ENCODE peak calls at places on chromosome 15, in five cellular contexts. I is GM12878, S is K562, U is HepG2, H is H1. L is an unnamed sample.

GRCh38 chr15:20355256-20355868 is 186.2 kb downstream of the GOLGA6L6 start:
- DNase-seq in I (no peak), S (no peak), U (no peak), H (no peak), L (no peak)

GRCh38 chr15:88487176-88487795 is 19.8 kb downstream of the MRPS11 start:
- DNase-seq in I (no peak), S (no peak), U (no peak), H (no peak), L (peak)

GRCh38 chr15:98548172-98548971 is 100.0 kb upstream of the IGF1R start:
- DNase-seq in I (no peak), S (no peak), U (no peak), H (peak), L (peak)

GRCh38 chr15:29826908-29827307 is 4.6 kb upstream of the TJP1 start:
- DNase-seq in I (no peak), S (no peak), U (no peak), H (no peak), L (no peak)

GRCh38 chr15:64949383-64950141 is 37.9 kb downstream of the ANKDD1A start:
- DNase-seq in I (no peak), S (no peak), U (no peak), H (peak), L (no peak)

GRCh38 chr15:52728899-52729298 is 49.7 kb upstream of the ATOSA start:
- DNase-seq in I (no peak), S (no peak), U (no peak), H (no peak), L (no peak)

GRCh38 chr15:97972366-97972765 is 11.9 kb downstream of the ARRDC4 start:
- DNase-seq in I (no peak), S (no peak), U (no peak), H (no peak), L (no peak)

GRCh38 chr15:101431301-101431700 is 58.2 kb downstream of the PCSK6 start:
- DNase-seq in I (no peak), S (no peak), U (no peak), H (peak), L (no peak)

GRCh38 chr15:69783211-69783610 is 314.5 kb downstream of the TLE3 start:
- DNase-seq in I (no peak), S (no peak), U (no peak), H (no peak), L (no peak)

GRCh38 chr15:63605816-63606215 is 8.6 kb downstream of the FBXL22 start:
- DNase-seq in I (no peak), S (no peak), U (no peak), H (no peak), L (no peak)

GRCh38 chr15:39009740-39010139 is 445.1 kb upstream of the RASGRP1 start:
- DNase-seq in I (no peak), S (no peak), U (no peak), H (no peak), L (no peak)

GRCh38 chr15:99442268-99442897 is 123.4 kb upstream of the MEF2A start:
- DNase-seq in I (no peak), S (no peak), U (no peak), H (no peak), L (no peak)

GRCh38 chr15:89802231-89802928 is 12.3 kb downstream of the ANPEP start:
- DNase-seq in I (no peak), S (peak), U (no peak), H (no peak), L (no peak)

GRCh38 chr15:25892126-25892525 is 29.0 kb upstream of the ATP10A start:
- DNase-seq in I (no peak), S (no peak), U (no peak), H (no peak), L (no peak)

GRCh38 chr15:82113116-82113715 is 67.4 kb upstream of the MEX3B start:
- DNase-seq in I (no peak), S (no peak), U (no peak), H (no peak), L (no peak)

GRCh38 chr15:73927003-73927475 is 777 bp downstream of the LOXL1 start:
- DNase-seq in I (no peak), S (peak), U (no peak), H (peak), L (peak)

GRCh38 chr15:73927476-73928240 is 1.4 kb downstream of the LOXL1 start:
- DNase-seq in I (no peak), S (peak), U (no peak), H (peak), L (peak)

GRCh38 chr15:73928241-73928579 is 1.9 kb downstream of the LOXL1 start:
- DNase-seq in I (no peak), S (no peak), U (no peak), H (no peak), L (no peak)

GRCh38 chr15:73924258-73924921 is 1.9 kb upstream of the LOXL1 start:
- DNase-seq in I (no peak), S (no peak), U (no peak), H (peak), L (no peak)

DNA sequence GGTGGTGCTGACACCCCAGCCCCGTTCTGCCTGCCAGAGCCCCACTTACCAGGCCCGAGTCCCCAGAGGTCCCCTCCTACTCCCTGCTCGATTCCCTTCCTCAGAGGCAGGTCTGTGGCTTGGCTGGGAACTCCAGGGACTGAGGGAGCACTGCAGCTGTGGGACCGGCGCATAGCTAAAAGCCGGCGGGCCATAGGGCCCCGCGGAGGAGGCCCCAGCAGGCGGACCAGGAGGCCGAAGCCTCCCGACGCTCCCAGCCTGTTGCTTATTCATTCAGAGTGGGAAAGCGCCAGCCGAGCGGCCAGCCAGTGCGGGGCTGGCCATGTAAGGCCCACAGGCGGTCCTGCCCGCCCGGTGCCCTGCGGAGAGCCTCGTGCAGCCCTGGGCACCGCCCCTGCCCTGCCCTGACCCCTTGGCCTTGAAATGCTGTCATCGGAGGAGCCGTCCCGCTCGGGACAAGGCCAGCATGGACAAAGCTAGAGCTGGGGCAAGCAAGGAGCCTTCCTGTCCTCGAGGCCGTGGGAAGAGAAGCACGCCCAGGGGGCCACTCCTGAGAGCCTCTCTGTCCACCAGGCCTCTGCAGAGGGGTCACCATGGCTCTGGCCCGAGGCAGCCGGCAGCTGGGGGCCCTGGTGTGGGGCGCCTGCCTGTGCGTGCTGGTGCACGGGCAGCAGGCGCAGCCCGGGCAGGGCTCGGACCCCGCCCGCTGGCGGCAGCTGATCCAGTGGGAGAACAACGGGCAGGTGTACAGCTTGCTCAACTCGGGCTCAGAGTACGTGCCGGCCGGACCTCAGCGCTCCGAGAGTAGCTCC is at the start of gene LOXL1:
- DNase-seq in I (no peak), S (peak), U (peak), H (peak), L (peak)
- TF ChIP-seq CREB1 in I (no peak), S (no peak), U (no peak), H (peak), L (no peak)

GRCh38 chr15:44537728-44538240 is 837 bp downstream of the EIF3J start:
- DNase-seq in I (no peak), S (peak), U (peak), H (no peak), L (peak)
- TF ChIP-seq CTCF in I (no peak), S (peak), U (no peak), H (no peak), L (no peak)

DNA sequence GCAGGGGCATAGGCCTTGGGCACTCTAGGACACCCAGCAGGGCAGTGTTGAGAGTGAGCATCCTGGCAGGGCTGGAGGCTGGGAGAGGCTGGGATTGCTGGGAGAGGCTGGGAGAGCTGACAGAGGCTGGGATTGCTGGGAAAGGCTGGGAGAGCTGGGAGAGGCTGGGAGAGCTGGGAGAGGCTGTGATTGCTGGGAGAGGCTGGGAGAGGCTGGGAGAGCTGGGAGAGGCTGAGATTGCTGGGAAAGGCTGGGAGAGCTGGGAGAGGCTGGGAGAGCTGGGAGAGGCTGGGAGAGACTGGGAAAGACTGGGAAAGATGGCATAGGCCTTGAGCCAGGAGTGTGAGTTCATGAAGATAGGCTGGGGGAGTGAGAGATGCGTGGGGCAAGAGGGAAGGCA is 77.8 kb downstream of the MESD start:
- DNase-seq in I (no peak), S (no peak), U (no peak), H (no peak), L (no peak)
- H2AFZ ChIP-seq in I (no peak), S (no peak), U (no peak), H (no peak), L (no peak)

GRCh38 chr15:71810256-71811035 is at the start of gene NR2E3:
- DNase-seq in I (no peak), S (no peak), U (no peak), H (no peak), L (no peak)

GRCh38 chr15:71811036-71811736 is 832 bp downstream of the NR2E3 start:
- DNase-seq in I (no peak), S (no peak), U (no peak), H (no peak), L (peak)

GRCh38 chr15:71811752-71812735 is 1.7 kb downstream of the NR2E3 start:
- DNase-seq in I (no peak), S (no peak), U (no peak), H (no peak), L (no peak)

GRCh38 chr15:71813723-71814470 is 3.5 kb downstream of the NR2E3 start:
- DNase-seq in I (no peak), S (no peak), U (no peak), H (no peak), L (no peak)

GRCh38 chr15:71812966-71813722 is 2.8 kb downstream of the NR2E3 start:
- DNase-seq in I (no peak), S (no peak), U (no peak), H (no peak), L (no peak)
- TF ChIP-seq CREB1 in I (no peak), S (no peak), U (no peak), H (no peak), L (no peak)

L was measured in GM23338.